ENCODE peak calls at places on chromosomes 13 and 19, in five cellular contexts. P is upper lobe of left lung, B is ovary, M is body of pancreas, H is fibroblast of lung. U is an unnamed sample.

GRCh38 chr19:39308531-39309304 is 11.9 kb downstream of the LRFN1 start:
- DNase-seq in P (no peak), H (no peak), B (no peak), M (no peak), U (no peak)

GRCh38 chr19:41959056-41960053 is at the start of gene RABAC1:
- DNase-seq in P (peak; percentile 95), B (peak; percentile 89), M (peak; percentile 91), H (peak; percentile 91), U (peak; percentile 90)

GRCh38 chr19:38420935-38421334 is 5.1 kb downstream of the RASGRP4 start:
- DNase-seq in P (no peak), B (no peak), M (no peak), H (no peak), U (no peak)

GRCh38 chr13:99214232-99214631 is 13.6 kb downstream of the UBAC2 start:
- DNase-seq in B (no peak), M (no peak), H (no peak), P (no peak), U (peak; percentile 33)

GRCh38 chr13:101150998-101151397 is 265.3 kb downstream of the NALCN start:
- DNase-seq in M (peak; percentile 7), P (no peak), B (no peak), H (peak; percentile 34), U (no peak)

GRCh38 chr13:30165791-30166190 is 141.6 kb downstream of the KATNAL1 start:
- DNase-seq in M (no peak), P (no peak), B (no peak), H (peak; percentile 57), U (no peak)

GRCh38 chr19:27974082-27974513 is 1238.9 kb downstream of the UQCRFS1 start:
- DNase-seq in B (no peak), H (peak; percentile 56), P (no peak), M (peak; percentile 43), U (peak; percentile 18)

GRCh38 chr19:37997911-37998344 is 90.9 kb downstream of the SIPA1L3 start:
- DNase-seq in B (no peak), H (peak; percentile 98), M (no peak), P (no peak), U (no peak)

GRCh38 chr19:2942928-2943640 is 1.7 kb downstream of the ZNF77 start:
- DNase-seq in P (no peak), B (no peak), M (no peak), H (no peak), U (no peak)

GRCh38 chr19:30144794-30145193 is 202.8 kb downstream of the URI1 start:
- DNase-seq in P (no peak), B (no peak), M (no peak), H (no peak), U (no peak)

GRCh38 chr19:52453324-52454094 is at the start of gene ZNF578:
- DNase-seq in M (peak; percentile 71), P (peak; percentile 28), B (peak; percentile 80), H (peak; percentile 90), U (no peak)

GRCh38 chr19:6246174-6247006 is 33.4 kb downstream of the MLLT1 start:
- DNase-seq in P (no peak), M (no peak), H (no peak), B (no peak), U (no peak)

GRCh38 chr19:31066385-31066784 is 282.9 kb downstream of the TSHZ3 start:
- DNase-seq in H (peak; percentile 66), B (no peak), P (no peak), M (peak; percentile 2), U (no peak)

GRCh38 chr19:12720851-12721655 is 2.7 kb downstream of the TNPO2 start:
- DNase-seq in P (no peak), M (peak; percentile 10), H (peak; percentile 25), B (peak; percentile 59), U (no peak)

GRCh38 chr19:1221141-1221903 is 15.7 kb downstream of the STK11 start:
- DNase-seq in P (peak; percentile 48), B (peak; percentile 80), H (peak; percentile 40), M (peak; percentile 78), U (no peak)
- H3K36me3 ChIP-seq in P (peaks cover 63% of the 10 kb centered on the region), B (no peaks in the 10 kb centered on the region), H (peaks cover 33% of the 10 kb centered on the region), M (peaks cover 2% of the 10 kb centered on the region), U (peaks cover 24% of the 10 kb centered on the region)

DNA sequence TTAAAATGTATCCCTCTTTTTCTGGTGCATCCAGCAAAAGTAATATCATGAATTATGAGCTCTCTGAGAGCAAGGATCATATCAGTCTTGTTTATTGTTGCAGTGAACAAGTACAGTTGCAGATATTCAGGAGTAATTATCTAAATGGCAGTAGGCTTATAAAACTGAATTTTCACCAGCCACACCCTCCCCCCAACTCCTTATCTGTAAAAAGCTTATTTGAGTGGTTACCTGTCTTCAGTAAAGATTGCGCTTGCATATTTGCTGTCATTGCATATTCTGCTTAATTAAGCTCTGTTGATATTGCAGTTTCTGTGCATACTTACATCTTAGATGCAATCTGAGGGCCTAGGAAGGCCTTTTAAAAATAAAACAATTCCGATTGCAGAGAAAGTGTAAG is 87.3 kb downstream of the DNAJC15 start:
- DNase-seq in M (no peak), B (no peak), P (no peak), H (no peak), U (no peak)
- TF ChIP-seq CTCF in M (no peak), B (no peak), P (no peak), H (no peak), U (no peak)

GRCh38 chr19:16224266-16225045 is 26.7 kb downstream of the AP1M1 start:
- DNase-seq in M (no peak), P (no peak), H (no peak), B (no peak), U (no peak)

GRCh38 chr19:16225279-16226183 is 27.8 kb downstream of the AP1M1 start:
- DNase-seq in H (no peak), M (no peak), P (no peak), B (no peak), U (no peak)

GRCh38 chr19:16222806-16223205 is 25.1 kb downstream of the AP1M1 start:
- DNase-seq in B (no peak), H (peak; percentile 13), P (no peak), M (no peak), U (no peak)

GRCh38 chr19:16226184-16226591 is 28.5 kb downstream of the AP1M1 start:
- DNase-seq in H (no peak), B (no peak), P (no peak), M (no peak), U (no peak)

DNA sequence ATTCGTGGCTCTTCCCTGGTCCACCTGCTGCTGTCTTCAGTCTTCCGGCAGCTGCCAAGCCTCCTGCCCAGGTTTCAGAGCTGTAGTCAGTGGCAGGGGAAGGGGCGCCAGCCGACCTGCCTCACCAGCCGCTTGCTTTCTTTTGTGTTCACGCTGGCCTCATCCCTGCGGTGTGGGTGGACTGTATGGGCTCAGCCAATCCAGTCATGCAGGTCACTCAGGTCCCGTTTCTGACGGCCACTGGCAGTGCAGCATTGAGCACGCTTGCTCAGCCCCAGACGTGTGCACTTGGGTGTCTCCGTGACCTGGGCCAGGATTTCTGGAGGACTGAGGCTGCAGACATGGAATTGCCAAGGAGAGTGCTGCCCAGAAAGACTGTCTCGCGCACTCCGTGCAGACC is 26.0 kb downstream of the AP1M1 start:
- DNase-seq in B (no peak), P (no peak), M (no peak), H (no peak), U (no peak)
- H3K36me3 ChIP-seq in B (no peaks in the 10 kb centered on the region), P (peaks cover 85% of the 10 kb centered on the region), M (no peaks in the 10 kb centered on the region), H (peaks cover 36% of the 10 kb centered on the region), U (peaks cover 42% of the 10 kb centered on the region)

GRCh38 chr13:112435973-112436372 is 59.8 kb downstream of the SPACA7 start:
- DNase-seq in B (no peak), H (no peak), M (no peak), P (no peak), U (no peak)

GRCh38 chr13:112438094-112438493 is 61.9 kb downstream of the SPACA7 start:
- DNase-seq in P (no peak), B (no peak), M (no peak), H (no peak), U (no peak)

GRCh38 chr13:112434032-112434431 is 57.9 kb downstream of the SPACA7 start:
- DNase-seq in P (no peak), H (no peak), B (no peak), M (no peak), U (no peak)

GRCh38 chr13:112431734-112432133 is 55.6 kb downstream of the SPACA7 start:
- DNase-seq in P (no peak), H (no peak), B (no peak), M (no peak), U (no peak)

DNA sequence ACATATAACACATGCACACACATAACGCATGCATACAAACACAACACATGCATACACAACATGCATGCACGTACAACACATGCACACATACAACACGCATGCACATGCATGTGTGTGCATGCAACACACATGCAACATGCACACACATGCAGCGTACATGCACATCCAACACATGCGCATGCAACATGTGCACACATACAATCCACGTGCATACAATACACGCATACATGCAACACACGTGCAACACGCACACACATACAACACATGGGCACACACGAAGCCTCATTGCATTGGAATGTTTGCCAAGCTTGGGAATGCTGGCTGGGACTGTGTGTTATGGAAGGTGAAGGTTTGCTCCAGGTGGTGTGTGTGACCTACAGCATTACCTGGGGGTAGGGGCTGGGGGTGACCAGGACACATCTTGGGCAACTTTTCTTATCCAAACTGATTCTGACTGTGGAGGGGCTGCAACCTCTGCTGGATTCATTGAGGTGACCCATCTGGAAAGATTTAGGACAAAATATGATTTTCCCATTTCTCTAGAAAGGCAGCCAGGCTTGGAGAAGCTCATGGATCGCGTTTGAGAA is 58.9 kb downstream of the SPACA7 start:
- DNase-seq in H (no peak), M (no peak), B (no peak), P (no peak), U (no peak)
- TF ChIP-seq CTCF in H (no peak), M (no peak), B (no peak), P (no peak), U (no peak)

DNA sequence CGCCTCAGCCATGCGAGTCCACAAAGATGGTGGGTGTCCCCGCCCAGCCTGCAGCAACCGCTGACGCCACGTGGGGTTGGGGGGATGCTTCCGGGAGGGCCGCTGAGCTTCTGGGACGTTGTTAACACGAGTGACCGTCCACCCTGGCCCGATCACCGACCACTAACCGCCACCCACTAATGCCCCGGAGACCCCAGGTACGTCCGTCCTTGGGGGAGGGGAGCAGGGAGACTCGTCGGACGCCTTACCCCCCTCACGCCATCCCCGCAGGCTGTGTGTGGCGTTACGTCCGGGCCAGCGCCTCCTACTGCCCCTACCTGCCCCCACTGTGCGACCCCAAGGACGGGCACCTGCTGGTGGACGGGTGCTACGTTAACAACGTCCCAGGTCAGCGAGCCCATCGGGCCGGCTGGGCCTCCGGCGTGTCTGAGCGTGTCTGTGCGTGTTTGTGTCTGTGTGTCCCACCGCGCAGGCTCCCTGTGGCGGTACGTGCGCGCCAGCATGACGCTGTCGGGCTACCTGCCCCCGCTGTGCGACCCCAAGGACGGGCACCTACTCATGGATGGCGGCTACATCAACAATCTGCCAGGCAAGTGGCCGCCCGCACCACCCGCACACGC is 21.3 kb downstream of the PNPLA6 start:
- DNase-seq in P (no peak), B (peak; percentile 35), M (no peak), H (no peak), U (no peak)
- H3K36me3 ChIP-seq in P (peaks cover 82% of the 10 kb centered on the region), B (no peaks in the 10 kb centered on the region), M (peaks cover 4% of the 10 kb centered on the region), H (peaks cover 27% of the 10 kb centered on the region), U (peaks cover 21% of the 10 kb centered on the region)

GRCh38 chr13:22103046-22103445 is 432.2 kb downstream of the FGF9 start:
- DNase-seq in B (no peak), H (no peak), M (no peak), P (no peak), U (no peak)
- TF ChIP-seq CTCF in B (no peak), H (no peak), M (no peak), P (no peak), U (peak; percentile 55)

U was measured in GM06990.